ENCODE peak calls at places on chromosomes 11 and 22, in five cellular contexts. E is H9, S is H1, Z is K562, N is DND-41. W is an unnamed sample.

GRCh38 chr11:8870461-8871282 is 40.3 kb upstream of the AKIP1 start:
- DNase-seq in S (peak; percentile 34), N (peak; percentile 63), Z (peak; percentile 9), E (peak; percentile 74), W (no peak)

GRCh38 chr11:127103586-127104388 is 103.2 kb upstream of the KIRREL3 start:
- DNase-seq in S (no peak), Z (no peak), N (no peak), E (no peak), W (no peak)

GRCh38 chr22:29944339-29944738 is 61.4 kb downstream of the MTMR3 start:
- DNase-seq in E (no peak), Z (no peak), S (no peak), N (no peak), W (no peak)

GRCh38 chr11:111093061-111093460 is 152.5 kb upstream of the POU2AF2 start:
- DNase-seq in S (no peak), E (no peak), N (no peak), Z (no peak), W (no peak)

GRCh38 chr22:27345681-27346080 is 455.9 kb downstream of the MN1 start:
- DNase-seq in Z (no peak), E (no peak), S (no peak), N (no peak), W (no peak)

GRCh38 chr11:129591527-129591926 is 215.9 kb downstream of the BARX2 start:
- DNase-seq in E (no peak), S (no peak), Z (no peak), N (no peak), W (no peak)

GRCh38 chr22:38956551-38956950 is 858 bp upstream of the APOBEC3A start:
- DNase-seq in S (no peak), Z (no peak), E (no peak), N (no peak), W (no peak)

GRCh38 chr22:48884292-48884691 is 943.4 kb downstream of the BRD1 start:
- DNase-seq in N (no peak), E (no peak), Z (no peak), S (no peak), W (no peak)

GRCh38 chr11:111977141-111978027 is 40.2 kb downstream of the DIXDC1 start:
- DNase-seq in N (no peak), S (no peak), E (peak; percentile 71), Z (no peak), W (no peak)

GRCh38 chr11:120929664-120930154 is 94.2 kb upstream of the TBCEL start:
- DNase-seq in E (peak; percentile 91), S (peak; percentile 73), Z (peak; percentile 70), N (peak; percentile 40), W (peak; percentile 73)

GRCh38 chr22:26725012-26725676 is 67.8 kb downstream of the MIAT start:
- DNase-seq in S (no peak), E (no peak), N (no peak), Z (no peak), W (no peak)

GRCh38 chr11:131889146-131889577 is 518.7 kb downstream of the NTM start:
- DNase-seq in N (no peak), Z (no peak), E (no peak), S (no peak), W (no peak)

GRCh38 chr22:48315415-48316244 is 1512.0 kb downstream of the BRD1 start:
- DNase-seq in Z (no peak), N (no peak), E (peak; percentile 30), S (no peak), W (no peak)

GRCh38 chr11:77474509-77475070 is 696 bp upstream of the PAK1 start:
- DNase-seq in S (no peak), Z (no peak), E (no peak), N (no peak), W (no peak)
- H3K27ac ChIP-seq in S (no peak overlapping the region), Z (peak overlapping the region; percentile 34), E (no peak overlapping the region), N (no peak overlapping the region), W (no peak overlapping the region)

DNA sequence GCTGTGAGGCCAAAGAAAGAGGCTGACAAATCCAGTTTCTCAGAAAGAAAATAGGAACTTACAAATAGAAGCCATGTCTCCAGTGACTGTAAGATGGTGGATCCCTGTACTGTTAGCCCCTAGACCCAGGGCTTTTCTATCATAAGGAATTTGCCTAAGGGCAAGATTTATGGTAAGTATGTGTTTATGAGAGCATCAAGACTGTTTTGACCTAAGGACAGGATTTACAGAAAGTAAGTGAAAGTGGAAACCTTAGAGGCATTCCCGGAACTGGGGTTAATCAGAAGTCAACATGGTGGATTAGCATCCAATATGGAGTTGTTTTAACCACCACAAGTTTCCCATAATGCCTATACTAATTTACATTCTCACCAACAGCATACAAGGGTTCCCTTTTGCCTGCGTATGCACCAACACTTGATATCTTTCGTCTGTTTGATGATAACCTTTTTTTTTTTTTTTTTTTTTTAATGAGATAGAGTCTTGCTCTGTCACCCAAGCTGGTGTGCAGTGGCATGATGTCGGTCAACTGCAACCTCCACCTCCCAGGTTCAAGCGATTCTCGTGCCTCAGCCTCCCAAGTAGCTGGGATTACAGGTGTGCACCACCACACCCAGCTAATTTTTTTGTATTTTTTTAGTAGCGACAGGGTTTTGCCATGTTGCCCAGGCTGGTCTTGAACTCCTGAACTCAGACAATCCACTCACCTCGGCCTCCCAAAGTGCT is 40.2 kb downstream of the BIRC2 start:
- DNase-seq in S (no peak), Z (no peak), N (no peak), E (no peak), W (no peak)
- H3K4me2 ChIP-seq in S (no peak overlapping the region), Z (no peak overlapping the region), N (no peak overlapping the region), E (no peak overlapping the region), W (no peak overlapping the region)

DNA sequence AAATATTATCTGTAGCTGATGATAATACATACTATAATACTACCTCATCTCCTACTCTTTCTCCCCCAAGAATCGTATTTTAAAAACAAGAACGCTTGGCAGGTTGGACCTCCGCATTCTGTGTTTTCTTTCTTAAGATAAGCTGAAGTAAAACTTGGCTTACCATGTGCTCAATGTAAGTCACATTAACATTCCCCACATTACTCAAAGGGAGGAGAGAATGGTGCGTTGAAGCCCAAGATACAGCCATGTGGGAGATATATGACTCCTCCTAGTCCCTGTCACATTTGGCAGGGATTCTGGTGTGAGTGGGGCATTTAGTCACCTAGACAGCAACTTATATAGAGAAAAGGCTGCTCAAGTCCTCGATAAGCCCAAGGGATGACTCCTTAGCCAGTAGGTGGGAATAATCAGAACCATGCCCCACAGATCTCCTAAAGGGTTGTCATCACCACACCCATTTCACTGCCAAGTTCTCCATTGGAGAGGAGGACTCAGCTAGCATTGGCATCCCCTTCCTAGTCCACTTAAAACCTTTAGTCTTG is 4.6 kb downstream of the PRSS23 start:
- DNase-seq in N (no peak), E (no peak), Z (no peak), S (no peak), W (no peak)
- H3K79me2 ChIP-seq in N (no peaks in the 10 kb centered on the region), E (no peaks in the 10 kb centered on the region), Z (no peaks in the 10 kb centered on the region), S (no peaks in the 10 kb centered on the region), W (no peaks in the 10 kb centered on the region)

DNA sequence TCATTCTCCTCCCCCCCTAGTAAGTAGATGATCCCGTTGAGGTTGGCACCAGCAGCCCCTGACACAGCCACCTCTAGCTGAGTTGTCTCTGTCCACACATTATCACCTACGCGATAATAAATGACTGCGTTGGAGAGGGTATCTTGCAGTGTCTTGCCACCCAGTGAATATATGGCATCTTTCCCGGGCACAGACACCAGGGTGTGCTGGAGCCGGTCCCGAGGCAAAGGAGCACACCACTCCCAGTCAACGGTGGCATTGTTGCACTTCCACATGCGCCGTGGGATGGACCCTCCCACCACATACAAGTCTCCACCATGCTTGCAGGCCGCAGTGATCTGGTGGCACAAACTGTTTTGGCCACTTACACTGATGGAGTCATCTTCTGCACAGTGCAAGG is 5.4 kb downstream of the KBTBD4 start:
- DNase-seq in S (no peak), N (no peak), E (no peak), Z (no peak), W (no peak)
- H3K27ac ChIP-seq in S (no peak overlapping the region), N (no peak overlapping the region), E (no peak overlapping the region), Z (no peak overlapping the region), W (no peak overlapping the region)

GRCh38 chr22:23762866-23763578 is at the start of gene C22orf15:
- DNase-seq in Z (peak; percentile 47), N (peak; percentile 62), S (no peak), E (peak; percentile 77), W (no peak)
- H3K4me2 ChIP-seq in Z (no peak within 1 kb of the TSS), N (no peak within 1 kb of the TSS), S (peak within 1 kb of the TSS; percentile 54), E (peak within 1 kb of the TSS; percentile 49), W (peak within 1 kb of the TSS; percentile 98)

DNA sequence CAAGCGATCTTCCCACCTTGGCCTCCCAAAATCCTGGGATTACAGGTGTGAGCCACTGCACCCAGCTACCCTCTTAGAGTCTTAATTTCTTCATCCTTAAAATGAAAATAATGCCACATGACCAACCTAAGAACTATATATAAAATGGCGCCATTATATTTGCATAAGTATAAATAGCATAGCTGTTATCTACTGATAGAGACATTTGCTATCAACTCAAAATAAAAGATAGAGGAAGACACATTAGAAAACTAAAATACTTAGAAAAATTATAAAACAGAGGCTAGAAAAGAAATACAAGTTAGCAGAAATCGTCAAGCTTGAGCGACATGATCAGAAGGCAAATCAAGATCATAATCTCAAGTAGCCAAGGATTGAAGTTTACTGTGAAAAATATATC is 6.2 kb downstream of the FAM168A start:
- DNase-seq in E (no peak), N (no peak), Z (no peak), S (no peak), W (no peak)
- H3K79me2 ChIP-seq in E (peaks cover 4% of the 10 kb centered on the region), N (peaks cover 90% of the 10 kb centered on the region), Z (no peaks in the 10 kb centered on the region), S (peaks cover 82% of the 10 kb centered on the region), W (peaks cover 60% of the 10 kb centered on the region)

GRCh38 chr11:80320226-80320625 is 879.4 kb upstream of the TENM4 start:
- DNase-seq in E (no peak), S (no peak), N (no peak), Z (no peak), W (no peak)
- H3K27ac ChIP-seq in E (no peak overlapping the region), S (no peak overlapping the region), N (no peak overlapping the region), Z (no peak overlapping the region), W (no peak overlapping the region)

W was measured in OCI-LY7.